ENCODE peak calls at places on chromosome 3, in six cellular contexts. R is T-helper 17 cell; B is central memory CD4-positive, alpha-beta T cell; L is choroid plexus epithelial cell; Q is globus pallidus; W is AG08396. Z is an unnamed sample.

GRCh38 chr3:120425877-120426276 is 24.9 kb downstream of the FSTL1 start:
- DNase-seq in R (no peak), B (no peak), L (peak), Q (peak), W (peak), Z (peak)

GRCh38 chr3:110495201-110495927 is 576.3 kb upstream of the NECTIN3 start:
- DNase-seq in R (no peak), B (no peak), L (no peak), Q (no peak), W (no peak), Z (no peak)

GRCh38 chr3:40741729-40742128 is 217.0 kb downstream of the ZNF621 start:
- DNase-seq in R (no peak), B (no peak), L (peak), Q (peak), W (no peak), Z (peak)

GRCh38 chr3:42544492-42545283 is 37.1 kb downstream of the SEC22C start:
- DNase-seq in R (no peak), B (no peak), L (peak), Q (no peak), W (no peak), Z (peak)

GRCh38 chr3:107416138-107416537 is 38.9 kb downstream of the CCDC54 start:
- DNase-seq in R (no peak), B (no peak), L (peak), Q (no peak), W (no peak), Z (no peak)

GRCh38 chr3:185470323-185470722 is 28.5 kb downstream of the TMEM41A start:
- DNase-seq in R (no peak), B (no peak), L (peak), Q (no peak), W (no peak), Z (no peak)

GRCh38 chr3:168040624-168041208 is 55.0 kb downstream of the GOLIM4 start:
- DNase-seq in R (no peak), B (no peak), L (peak), Q (peak), W (peak), Z (peak)

GRCh38 chr3:197024881-197025735 is 4.5 kb downstream of the MELTF start:
- DNase-seq in R (no peak), B (no peak), L (no peak), Q (no peak), W (no peak), Z (no peak)

GRCh38 chr3:102537122-102537521 is 102.3 kb downstream of the ZPLD1 start:
- DNase-seq in R (no peak), B (no peak), L (no peak), Q (no peak), W (no peak), Z (no peak)

GRCh38 chr3:105366302-105367062 is at the start of gene ALCAM:
- DNase-seq in R (peak), B (peak), L (peak), Q (peak), W (peak), Z (peak)

GRCh38 chr3:197424674-197425484 is 126.5 kb upstream of the DLG1 start:
- DNase-seq in R (no peak), B (no peak), L (no peak), Q (no peak), W (no peak), Z (no peak)

GRCh38 chr3:196632033-196632751 is 7.3 kb upstream of the NRROS start:
- DNase-seq in R (peak), B (peak), L (peak), Q (peak), W (peak), Z (peak)

GRCh38 chr3:140086642-140087041 is 151.7 kb downstream of the CLSTN2 start:
- DNase-seq in R (no peak), B (no peak), L (no peak), Q (no peak), W (no peak), Z (no peak)

GRCh38 chr3:63967675-63968611 is 55.4 kb downstream of the PSMD6 start:
- DNase-seq in R (no peak), B (peak), L (peak), Q (no peak), W (peak), Z (peak)